ENCODE peak calls at places on chromosomes 3 and 15, in six cellular contexts. G is stomach; Z is naive thymus-derived CD4-positive, alpha-beta T cell; J is cardiac muscle cell; Y is suprapubic skin; X is K562. I is an unnamed sample.

GRCh38 chr3:135944831-135945230 is 20.7 kb upstream of the PPP2R3A start:
- DNase-seq in G (no peak), Z (no peak), J (no peak), Y (no peak), X (no peak), I (no peak)

GRCh38 chr3:139939681-139940190 is 4.8 kb downstream of the CLSTN2 start:
- DNase-seq in G (no peak), Z (no peak), J (no peak), Y (no peak), X (no peak), I (no peak)

GRCh38 chr3:46114324-46114988 is 87.2 kb upstream of the XCR1 start:
- DNase-seq in G (no peak), Z (no peak), J (peak; percentile 82), Y (no peak), X (no peak), I (no peak)

GRCh38 chr3:141328286-141329166 is 39.8 kb upstream of the ZBTB38 start:
- DNase-seq in G (no peak), Z (no peak), J (no peak), Y (no peak), X (no peak), I (no peak)

GRCh38 chr3:73036694-73037368 is 24.6 kb upstream of the EBLN2 start:
- DNase-seq in G (no peak), Z (no peak), J (no peak), Y (no peak), X (no peak), I (no peak)

GRCh38 chr3:136984837-136985236 is 27.1 kb downstream of the IL20RB start:
- DNase-seq in G (peak; percentile 46), Z (no peak), J (peak; percentile 79), Y (no peak), X (no peak), I (no peak)

GRCh38 chr3:172512363-172512762 is 10.9 kb downstream of the TNFSF10 start:
- DNase-seq in G (peak; percentile 45), Z (peak; percentile 58), J (peak; percentile 93), Y (no peak), X (peak; percentile 17), I (no peak)

GRCh38 chr3:81998139-81998755 is 236.8 kb upstream of the GBE1 start:
- DNase-seq in G (no peak), Z (no peak), J (peak; percentile 56), Y (no peak), X (no peak), I (no peak)

GRCh38 chr3:191240432-191240831 is 41.4 kb downstream of the OSTN start:
- DNase-seq in G (no peak), Z (no peak), J (no peak), Y (no peak), X (no peak), I (no peak)

GRCh38 chr3:172716476-172716875 is 5.6 kb upstream of the NCEH1 start:
- DNase-seq in G (no peak), Z (no peak), J (no peak), Y (no peak), X (no peak), I (no peak)

GRCh38 chr3:54625805-54626787 is 301.8 kb downstream of the LRTM1 start:
- DNase-seq in G (no peak), Z (no peak), J (no peak), Y (no peak), X (no peak), I (no peak)

GRCh38 chr3:185371683-185372082 is 8.7 kb downstream of the MAP3K13 start:
- DNase-seq in G (no peak), Z (no peak), J (no peak), Y (no peak), X (no peak), I (no peak)

GRCh38 chr15:63232400-63232799 is 43.0 kb downstream of the RAB8B start:
- DNase-seq in G (no peak), Z (peak; percentile 47), J (no peak), Y (no peak), X (no peak), I (no peak)

GRCh38 chr3:189853906-189854305 is 222.7 kb downstream of the TP63 start:
- DNase-seq in G (no peak), Z (no peak), J (peak; percentile 25), Y (no peak), X (no peak), I (no peak)

GRCh38 chr3:61250784-61251173 is 473 bp downstream of the FHIT start:
- DNase-seq in G (no peak), Z (no peak), J (peak; percentile 23), Y (peak; percentile 74), X (peak; percentile 22), I (no peak)

GRCh38 chr3:140629351-140630137 is 48.3 kb upstream of the TRIM42 start:
- DNase-seq in G (no peak), Z (no peak), J (peak; percentile 81), Y (no peak), X (no peak), I (no peak)

DNA sequence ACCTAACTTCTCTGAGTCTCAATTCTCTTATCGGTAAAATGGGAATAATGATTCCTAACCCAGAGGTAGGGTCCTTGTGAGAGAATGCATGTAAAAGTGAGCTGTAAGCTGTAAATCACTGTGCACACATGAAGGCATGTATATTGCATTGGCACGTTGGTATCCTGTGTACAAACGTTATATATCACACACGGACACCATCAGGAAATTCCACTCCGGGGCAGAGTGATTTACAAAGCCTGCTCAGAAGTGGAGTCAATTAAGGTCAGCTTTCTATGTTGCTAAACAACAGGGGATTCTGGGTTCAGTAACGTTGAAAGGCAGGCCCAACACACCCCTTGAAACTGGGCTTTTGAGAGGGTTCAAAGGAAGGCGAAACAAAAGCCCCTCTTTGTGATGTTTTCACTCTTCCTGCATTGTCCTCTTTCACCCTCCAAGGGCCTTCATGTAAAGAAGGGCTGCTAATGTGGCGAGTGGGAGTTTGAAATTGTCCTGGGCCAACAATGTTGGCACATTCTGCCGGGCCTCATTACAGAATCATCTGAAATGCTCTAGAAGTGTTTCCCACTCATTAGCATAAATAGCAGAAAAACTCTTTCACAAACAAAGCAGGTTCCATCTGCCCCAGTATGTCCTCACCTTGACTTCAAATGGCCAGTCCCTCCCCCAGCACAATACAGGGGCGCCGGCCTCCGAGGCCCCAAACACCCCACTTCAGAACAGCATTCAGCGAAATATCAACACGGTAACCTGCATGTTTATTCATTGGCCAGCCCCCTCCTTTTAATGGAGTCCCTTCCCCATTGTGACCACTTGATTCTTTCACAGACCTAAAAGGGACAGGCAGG is 76.3 kb downstream of the HES1 start:
- DNase-seq in G (no peak), Z (no peak), J (no peak), Y (no peak), X (no peak), I (no peak)
- H3K27ac ChIP-seq in G (no peak overlapping the region), Z (no peak overlapping the region), J (peak overlapping the region; percentile 86), Y (no peak overlapping the region), X (no peak overlapping the region), I (no peak overlapping the region)

DNA sequence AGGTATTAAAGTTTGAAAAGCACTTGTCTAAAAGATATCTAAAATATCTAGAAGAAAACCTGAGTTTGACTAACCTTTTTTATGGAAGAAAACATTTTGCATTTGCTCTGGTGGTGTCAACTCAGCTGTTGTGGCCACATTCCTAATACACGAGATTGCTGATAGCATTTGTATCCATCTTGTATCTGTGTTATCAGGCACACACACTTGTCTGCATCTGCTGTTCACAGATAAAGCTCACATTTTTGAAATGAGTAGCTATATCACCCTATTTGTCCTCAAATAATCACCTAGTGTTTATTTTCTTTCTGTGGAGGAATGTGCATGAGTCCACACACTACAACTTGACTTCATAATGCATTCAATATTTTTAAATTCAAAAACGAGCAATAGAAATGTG is 632.3 kb upstream of the NR2F2 start:
- DNase-seq in G (no peak), Z (no peak), J (no peak), Y (no peak), X (no peak), I (no peak)
- H3K9me3 ChIP-seq in G (peaks cover 43% of the 10 kb centered on the region), Z (peaks cover 14% of the 10 kb centered on the region), J (peaks cover 5% of the 10 kb centered on the region), Y (peaks cover 45% of the 10 kb centered on the region), X (peaks cover 33% of the 10 kb centered on the region), I (peaks cover 18% of the 10 kb centered on the region)

GRCh38 chr3:105365171-105365535 is 1.6 kb upstream of the ALCAM start:
- DNase-seq in G (no peak), Z (no peak), J (peak; percentile 26), Y (no peak), X (no peak), I (no peak)
- H3K27ac ChIP-seq in G (peak overlapping the region; percentile 47), Z (no peak overlapping the region), J (no peak overlapping the region), Y (no peak overlapping the region), X (no peak overlapping the region), I (no peak overlapping the region)

DNA sequence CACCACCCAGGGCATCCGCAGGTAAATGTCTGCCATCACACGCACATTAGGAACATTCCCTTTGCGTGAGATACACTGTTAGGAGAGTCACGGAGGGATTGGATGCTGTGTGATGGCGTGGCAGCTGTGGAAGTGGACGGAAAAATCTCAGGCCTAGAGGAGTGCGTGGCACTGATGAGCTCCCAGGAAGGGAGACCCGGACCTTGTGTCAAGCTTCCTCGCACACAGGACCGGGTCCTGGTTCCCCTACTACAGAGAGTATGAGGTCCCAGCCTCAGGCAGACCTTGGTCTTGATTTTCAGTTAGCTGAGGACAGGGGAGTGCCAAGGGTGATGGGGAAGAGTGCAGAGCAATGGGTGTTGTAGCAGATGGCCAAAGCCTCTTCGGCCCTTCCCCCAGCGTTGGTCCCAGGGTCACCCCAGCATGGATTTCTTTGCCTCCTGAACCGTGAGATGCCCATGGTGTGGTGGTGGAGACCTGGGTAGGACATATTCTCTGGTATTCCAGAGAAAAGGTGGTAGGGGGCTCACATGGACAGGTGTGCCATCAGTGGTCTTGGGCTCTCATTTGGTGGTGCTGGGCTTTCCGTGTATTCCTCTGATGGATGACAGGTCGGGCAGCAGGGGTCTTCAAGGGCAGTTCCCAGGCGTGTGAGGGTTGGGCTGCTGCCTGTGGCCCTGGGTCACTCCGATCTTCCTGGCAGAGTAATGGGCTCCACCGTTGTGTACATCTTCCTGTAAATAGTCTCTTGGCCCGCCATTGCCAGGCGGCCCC is 105.1 kb downstream of the SNRPN start:
- DNase-seq in G (no peak), Z (no peak), J (no peak), Y (peak; percentile 48), X (no peak), I (no peak)
- H3K9me3 ChIP-seq in G (peaks cover 100% of the 10 kb centered on the region), Z (peaks cover 88% of the 10 kb centered on the region), J (peaks cover 20% of the 10 kb centered on the region), Y (peaks cover 98% of the 10 kb centered on the region), X (peaks cover 2% of the 10 kb centered on the region), I (peaks cover 83% of the 10 kb centered on the region)

DNA sequence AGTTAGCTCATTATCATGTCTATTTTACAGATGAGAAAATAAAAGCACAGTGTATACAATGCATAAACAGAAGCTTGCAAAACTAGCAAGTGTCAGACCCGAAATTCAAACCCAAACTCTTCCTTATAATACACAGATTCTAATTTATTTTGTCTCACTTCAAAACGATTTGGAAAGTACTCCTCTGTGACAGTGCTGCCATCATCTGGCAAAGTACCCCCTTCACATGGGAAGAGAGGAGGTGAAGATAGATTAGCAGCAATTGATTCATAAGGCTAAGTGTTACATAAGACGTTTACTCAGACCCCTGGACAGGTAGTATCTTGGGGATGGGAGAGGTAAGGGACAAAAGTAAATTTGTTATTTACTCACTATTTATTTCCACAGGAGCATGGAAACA is 744.0 kb upstream of the SGO1 start:
- DNase-seq in G (peak; percentile 27), Z (no peak), J (peak; percentile 29), Y (no peak), X (peak; percentile 32), I (peak; percentile 47)
- H3K27ac ChIP-seq in G (no peak overlapping the region), Z (no peak overlapping the region), J (no peak overlapping the region), Y (no peak overlapping the region), X (no peak overlapping the region), I (no peak overlapping the region)

GRCh38 chr3:6994081-6994668 is 133.3 kb downstream of the GRM7 start:
- DNase-seq in G (no peak), Z (no peak), J (no peak), Y (no peak), X (no peak), I (no peak)

GRCh38 chr3:6985848-6986247 is 124.9 kb downstream of the GRM7 start:
- DNase-seq in G (no peak), Z (no peak), J (no peak), Y (no peak), X (no peak), I (no peak)

GRCh38 chr3:6989608-6990291 is 128.8 kb downstream of the GRM7 start:
- DNase-seq in G (no peak), Z (no peak), J (no peak), Y (no peak), X (no peak), I (no peak)
- H3K9me3 ChIP-seq in G (no peaks in the 10 kb centered on the region), Z (no peaks in the 10 kb centered on the region), J (no peaks in the 10 kb centered on the region), Y (no peaks in the 10 kb centered on the region), X (no peaks in the 10 kb centered on the region), I (no peaks in the 10 kb centered on the region)